ENCODE peak calls at places on chromosomes 7 and 10, in four cellular contexts. J is K562, P is HepG2, V is H1. S is an unnamed sample.

GRCh38 chr7:51187941-51188340 is 128.7 kb downstream of the COBL start:
- DNase-seq in J (peak; percentile 37), P (no peak), V (peak; percentile 82), S (peak; percentile 41)

GRCh38 chr10:94397549-94398370 is 4.6 kb upstream of the TBC1D12 start:
- DNase-seq in J (no peak), P (peak; percentile 30), V (no peak), S (no peak)

GRCh38 chr10:43390791-43391190 is 18.2 kb downstream of the HNRNPF start:
- DNase-seq in J (no peak), P (peak; percentile 42), V (no peak), S (no peak)

GRCh38 chr7:36264123-36264916 is 111.3 kb downstream of the EEPD1 start:
- DNase-seq in J (no peak), P (no peak), V (no peak), S (no peak)

GRCh38 chr7:98354511-98355249 is 46.2 kb downstream of the BAIAP2L1 start:
- DNase-seq in J (no peak), P (peak; percentile 62), V (no peak), S (peak; percentile 94)

GRCh38 chr10:103080891-103081581 is 112.0 kb downstream of the NT5C2 start:
- DNase-seq in J (no peak), P (no peak), V (no peak), S (no peak)

GRCh38 chr7:101099969-101100781 is 14.9 kb downstream of the TRIM56 start:
- DNase-seq in J (peak; percentile 99), P (peak; percentile 88), V (peak; percentile 72), S (peak; percentile 98)

GRCh38 chr7:87598234-87599009 is 2.3 kb downstream of the ABCB1 start:
- DNase-seq in J (no peak), P (no peak), V (no peak), S (no peak)

GRCh38 chr7:101804642-101805401 is 12.6 kb upstream of the CUX1 start:
- DNase-seq in J (peak; percentile 37), P (no peak), V (peak; percentile 84), S (peak; percentile 29)

GRCh38 chr10:99330675-99330924 is 1.4 kb downstream of the CNNM1 start:
- DNase-seq in J (no peak), P (no peak), V (no peak), S (no peak)

GRCh38 chr7:51029586-51030230 is 247.0 kb upstream of the GRB10 start:
- DNase-seq in J (no peak), P (no peak), V (no peak), S (no peak)

GRCh38 chr7:40742270-40742669 is 607.5 kb downstream of the SUGCT start:
- DNase-seq in J (no peak), P (no peak), V (no peak), S (no peak)

GRCh38 chr10:42609872-42610271 is 28.5 kb downstream of the ZNF33B start:
- DNase-seq in J (no peak), P (no peak), V (no peak), S (no peak)

GRCh38 chr7:1004018-1004880 is 21.3 kb downstream of the CYP2W1 start:
- DNase-seq in J (no peak), P (no peak), V (no peak), S (no peak)

GRCh38 chr10:117775478-117775877 is 232.9 kb downstream of the EMX2 start:
- DNase-seq in J (no peak), P (no peak), V (no peak), S (no peak)

GRCh38 chr7:140601566-140602174 is 38.9 kb downstream of the DENND2A start:
- DNase-seq in J (no peak), P (no peak), V (no peak), S (no peak)

GRCh38 chr10:62946278-62946677 is 130.1 kb upstream of the EGR2 start:
- DNase-seq in J (no peak), P (no peak), V (no peak), S (no peak)

GRCh38 chr7:84113286-84113685 is 81.3 kb downstream of the SEMA3A start:
- DNase-seq in J (no peak), P (no peak), V (no peak), S (no peak)

GRCh38 chr7:73622909-73623797 is 1.2 kb downstream of the MLXIPL start:
- DNase-seq in J (peak; percentile 81), P (peak; percentile 95), V (peak; percentile 88), S (no peak)

DNA sequence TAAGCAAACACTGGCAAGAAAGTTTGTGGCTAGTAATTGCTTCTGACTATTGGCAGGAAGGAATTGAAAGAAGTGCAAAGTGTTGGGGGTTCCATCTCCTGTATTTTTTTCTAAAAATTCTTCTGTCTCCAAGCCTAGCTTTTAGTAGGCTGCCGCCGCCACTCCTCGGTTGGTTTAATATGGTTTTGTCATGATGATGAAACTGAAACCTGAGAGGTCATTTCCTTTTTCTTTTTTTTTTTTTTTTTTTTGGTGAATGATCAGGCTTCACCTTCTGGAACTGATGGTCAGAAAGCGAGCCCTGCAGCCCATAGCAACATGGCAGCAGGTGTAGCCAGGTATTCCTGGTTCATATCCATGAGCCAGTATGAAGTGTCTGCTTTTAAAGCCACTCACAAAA is 75.3 kb upstream of the AGBL3 start:
- DNase-seq in J (no peak), P (no peak), V (no peak), S (no peak)
- TF ChIP-seq JUN in J (no peak), P (no peak), V (no peak), S (no peak)

DNA sequence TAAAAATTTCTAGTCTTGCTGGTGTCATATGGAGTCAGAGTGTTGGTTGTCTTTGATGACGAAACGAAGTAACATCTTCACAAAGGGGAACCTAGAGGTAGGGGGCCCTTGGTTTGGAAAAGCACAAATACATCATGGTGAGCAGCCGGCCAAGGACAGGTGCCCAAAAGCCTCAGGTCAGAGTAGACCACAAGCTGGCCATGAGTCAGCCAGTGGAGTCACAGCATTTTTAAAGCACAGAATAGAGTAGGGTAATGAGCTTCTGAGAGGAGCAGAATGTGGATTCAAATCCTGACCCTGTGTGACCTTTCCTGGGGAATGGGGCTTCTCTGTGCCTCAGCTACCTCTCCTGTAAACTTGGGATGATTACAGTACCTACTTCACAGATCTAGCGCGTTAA is 5.3 kb downstream of the CAMK2B start:
- DNase-seq in J (no peak), P (no peak), V (no peak), S (no peak)
- TF ChIP-seq RFX5 in J (no peak), P (no peak), V (no peak), S (no peak)

GRCh38 chr10:50594012-50594411 is 29.7 kb downstream of the SGMS1 start:
- DNase-seq in J (no peak), P (no peak), V (no peak), S (no peak)

GRCh38 chr10:50595785-50596184 is 28.0 kb downstream of the SGMS1 start:
- DNase-seq in J (no peak), P (no peak), V (no peak), S (no peak)

GRCh38 chr10:50593523-50593922 is 30.2 kb downstream of the SGMS1 start:
- DNase-seq in J (no peak), P (no peak), V (no peak), S (no peak)

GRCh38 chr10:50590935-50591334 is 32.8 kb downstream of the SGMS1 start:
- DNase-seq in J (no peak), P (no peak), V (no peak), S (no peak)

GRCh38 chr10:50592961-50593418 is 30.8 kb downstream of the SGMS1 start:
- DNase-seq in J (peak; percentile 89), P (no peak), V (no peak), S (no peak)
- TF ChIP-seq PHF8 in J (no peak), P (no peak), V (no peak), S (no peak)

GRCh38 chr7:2627258-2628136 is 4.3 kb upstream of the TTYH3 start:
- DNase-seq in J (no peak), P (no peak), V (no peak), S (no peak)

GRCh38 chr7:2631924-2632716 is at the start of gene TTYH3:
- DNase-seq in J (no peak), P (no peak), V (peak; percentile 62), S (no peak)

GRCh38 chr7:2628891-2629290 is 2.9 kb upstream of the TTYH3 start:
- DNase-seq in J (no peak), P (no peak), V (no peak), S (no peak)

GRCh38 chr7:2628137-2628482 is 3.7 kb upstream of the TTYH3 start:
- DNase-seq in J (no peak), P (peak; percentile 86), V (no peak), S (peak; percentile 29)

DNA sequence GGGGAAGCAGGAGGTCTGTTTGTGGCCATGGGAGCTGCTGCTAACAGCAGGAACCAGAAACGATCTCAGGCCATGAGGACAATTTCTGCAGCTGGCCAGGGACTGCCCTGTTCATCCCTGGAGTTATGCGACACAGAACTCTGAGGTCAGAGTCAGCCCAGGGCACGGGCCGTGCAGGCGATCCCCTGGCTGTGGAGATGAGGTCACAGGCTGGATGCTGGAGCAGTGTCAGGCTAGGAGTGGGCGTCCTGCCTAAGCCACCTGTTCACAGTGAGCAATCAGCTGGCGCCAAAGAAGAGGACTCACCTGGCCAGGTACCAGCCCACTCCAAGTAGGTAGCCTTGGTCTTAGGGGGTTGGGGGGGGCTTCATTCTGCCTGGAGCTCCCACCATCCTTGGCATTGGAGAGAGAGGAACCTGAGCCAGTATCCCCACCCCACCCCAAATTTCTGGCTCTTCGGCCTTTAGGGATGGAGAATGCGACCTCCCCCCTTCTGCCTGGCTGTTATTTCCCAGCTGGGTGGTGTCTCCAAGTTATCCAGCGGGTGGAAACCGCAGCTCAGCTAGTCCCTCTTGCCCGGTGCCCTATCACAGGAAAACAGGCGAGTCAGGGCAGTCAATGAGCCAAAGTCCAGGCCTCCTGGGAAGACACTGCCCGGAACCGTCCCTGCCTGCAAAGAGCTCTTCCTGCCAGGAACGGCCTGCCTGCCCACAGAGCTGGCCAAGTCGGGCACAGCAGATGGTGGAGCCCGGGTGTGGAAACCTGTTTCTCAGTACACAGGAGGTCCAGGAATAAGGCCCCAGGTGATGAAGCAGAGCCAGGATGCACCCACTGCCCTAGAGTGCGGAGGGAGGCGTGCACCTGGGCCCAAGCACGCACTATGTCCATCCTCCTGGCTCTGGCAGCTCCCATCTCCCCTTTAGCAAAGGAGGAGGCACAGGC is 1.8 kb upstream of the TTYH3 start:
- DNase-seq in J (no peak), P (peak; percentile 69), V (no peak), S (no peak)
- TF ChIP-seq JUN in J (no peak), P (no peak), V (no peak), S (no peak)

GRCh38 chr10:33506838-33507661 is 172.6 kb upstream of the NRP1 start:
- DNase-seq in J (no peak), P (no peak), V (no peak), S (no peak)
- TF ChIP-seq RFX5 in J (no peak), P (no peak), V (no peak), S (no peak)

DNA sequence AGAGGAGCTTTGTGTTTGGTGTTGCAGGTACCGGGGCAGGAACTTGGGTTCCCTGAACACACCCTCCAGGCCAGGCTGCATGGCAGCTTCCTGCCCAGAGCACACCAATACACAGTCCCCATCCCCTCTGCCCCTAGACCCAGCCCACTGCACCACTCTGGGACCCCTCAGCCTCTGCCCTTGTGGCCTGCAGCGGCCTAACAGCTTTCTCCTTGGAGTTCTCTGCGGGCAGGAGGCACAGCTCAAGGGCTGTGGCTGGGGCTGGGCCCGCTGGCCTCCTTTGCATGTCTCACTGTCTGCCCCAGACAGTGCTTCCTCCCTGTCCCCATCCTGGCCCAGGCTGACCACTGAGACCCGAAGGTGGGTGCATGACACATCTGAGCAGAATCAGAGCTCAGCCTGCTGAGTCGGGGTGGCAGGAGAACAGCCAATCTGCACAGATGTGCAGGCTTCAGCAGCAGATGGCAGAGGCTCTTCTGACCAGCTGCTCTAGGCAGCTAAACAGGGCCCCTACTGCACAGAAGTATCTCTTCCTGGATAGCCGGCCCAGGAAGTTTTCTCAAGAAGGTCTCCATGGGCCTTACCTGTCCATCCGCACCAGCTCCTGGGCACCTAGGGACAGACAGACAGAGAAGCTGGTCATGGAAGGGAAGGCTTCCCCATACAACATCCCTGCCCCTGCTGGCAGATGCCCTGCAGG is 20.8 kb downstream of the VSIR start:
- DNase-seq in J (no peak), P (no peak), V (no peak), S (no peak)
- TF ChIP-seq PHF8 in J (no peak), P (no peak), V (no peak), S (no peak)

S was measured in A549.